ENCODE peak calls at places on chromosomes 16 and 17, in six cellular contexts. P is dorsolateral prefrontal cortex; J is amniotic stem cell; E is natural killer cell treated with Interleukin-12 subunit alpha and Interleukin-12 subunit beta and Interleukin-15 and Interleukin-18, amount 100 ng/mL, for 72 hours; U is activated T-cell treated with anti-CD3 and anti-CD28 coated beads, Interleukin-2, amount 50 U/mL, for 4 hours; L is caudate nucleus. X is an unnamed sample.

GRCh38 chr16:88719933-88720296 is 13.6 kb downstream of the CTU2 start:
- DNase-seq in P (no peak), L (no peak), J (no peak), U (no peak), E (no peak), X (no peak)

GRCh38 chr17:2867441-2868424 is 71.5 kb downstream of the RAP1GAP2 start:
- DNase-seq in E (no peak), P (no peak), J (no peak), U (no peak), L (no peak), X (no peak)

GRCh38 chr17:72373910-72374741 is 253.3 kb downstream of the SOX9 start:
- DNase-seq in U (no peak), E (no peak), P (no peak), J (no peak), L (no peak), X (no peak)

GRCh38 chr17:70945386-70945785 is 776.1 kb downstream of the KCNJ2 start:
- DNase-seq in U (no peak), L (no peak), E (no peak), P (no peak), J (no peak), X (no peak)

GRCh38 chr16:48013476-48013875 is 142.3 kb downstream of the ABCC12 start:
- DNase-seq in E (no peak), L (peak; percentile 19), U (no peak), J (no peak), P (no peak), X (no peak)

GRCh38 chr17:9658593-9659211 is 13.4 kb downstream of the USP43 start:
- DNase-seq in E (no peak), U (no peak), J (no peak), P (peak; percentile 51), L (no peak), X (no peak)

GRCh38 chr16:88591577-88592021 is 21.4 kb downstream of the ZC3H18 start:
- DNase-seq in L (no peak), J (no peak), P (no peak), U (no peak), E (no peak), X (no peak)

GRCh38 chr17:57607553-57608120 is 137.5 kb downstream of the CCDC182 start:
- DNase-seq in J (no peak), E (no peak), L (no peak), U (no peak), P (peak; percentile 23), X (no peak)

GRCh38 chr17:43667506-43668438 is 6.0 kb upstream of the MEOX1 start:
- DNase-seq in E (no peak), J (no peak), L (no peak), P (no peak), U (no peak), X (no peak)

GRCh38 chr17:63275968-63276349 is 170.1 kb downstream of the CYB561 start:
- DNase-seq in U (no peak), L (no peak), J (no peak), P (no peak), E (no peak), X (no peak)

GRCh38 chr16:69378760-69379159 is 7.0 kb downstream of the TERF2 start:
- DNase-seq in E (no peak), J (no peak), U (no peak), L (no peak), P (no peak), X (no peak)

GRCh38 chr16:1673424-1674151 is 4.5 kb upstream of the JPT2 start:
- DNase-seq in L (no peak), J (no peak), U (no peak), P (no peak), E (no peak), X (no peak)

GRCh38 chr16:89037261-89038152 is 56.1 kb upstream of the ACSF3 start:
- DNase-seq in E (no peak), U (no peak), P (peak; percentile 36), J (peak; percentile 26), L (no peak), X (no peak)

GRCh38 chr16:57893559-57894389 is 77.2 kb downstream of the CNGB1 start:
- DNase-seq in P (no peak), L (no peak), E (no peak), J (no peak), U (no peak), X (no peak)